ENCODE peak calls at places on chromosome 14, in four cellular contexts. S is IMR-90, I is neural progenitor cell, D is neuronal stem cell. J is an unnamed sample.

GRCh38 chr14:20751963-20752562 is 6.4 kb downstream of the EDDM3A start:
- DNase-seq in S (no peak), I (no peak), D (no peak), J (no peak)

GRCh38 chr14:39492267-39492666 is 60.0 kb upstream of the FBXO33 start:
- DNase-seq in S (peak; percentile 91), I (no peak), D (no peak), J (peak; percentile 74)

GRCh38 chr14:51283402-51283825 is 43.4 kb downstream of the TMX1 start:
- DNase-seq in S (peak; percentile 93), I (peak; percentile 88), D (peak; percentile 60), J (peak; percentile 91)

GRCh38 chr14:22598896-22599244 is 770 bp downstream of the ABHD4 start:
- DNase-seq in S (peak; percentile 71), I (peak; percentile 22), D (no peak), J (peak; percentile 78)

GRCh38 chr14:104190396-104191000 is 52.1 kb downstream of the KIF26A start:
- DNase-seq in S (no peak), I (no peak), D (no peak), J (no peak)

GRCh38 chr14:64786296-64787149 is 82.3 kb downstream of the PLEKHG3 start:
- DNase-seq in S (peak; percentile 56), I (no peak), D (no peak), J (no peak)

GRCh38 chr14:54104746-54105145 is 148.1 kb upstream of the BMP4 start:
- DNase-seq in S (no peak), I (no peak), D (no peak), J (peak; percentile 47)

GRCh38 chr14:103646189-103646588 is 17.2 kb downstream of the KLC1 start:
- DNase-seq in S (no peak), I (no peak), D (no peak), J (no peak)

GRCh38 chr14:50739186-50739585 is 71.1 kb upstream of the SAV1 start:
- DNase-seq in S (no peak), I (no peak), D (no peak), J (no peak)

GRCh38 chr14:36981832-36982528 is 190.4 kb downstream of the SLC25A21 start:
- DNase-seq in S (peak; percentile 79), I (no peak), D (no peak), J (no peak)

GRCh38 chr14:85574849-85575616 is 45.1 kb downstream of the FLRT2 start:
- DNase-seq in S (no peak), I (no peak), D (no peak), J (no peak)

GRCh38 chr14:93148979-93149378 is 33.3 kb upstream of the ITPK1 start:
- DNase-seq in S (no peak), I (no peak), D (no peak), J (no peak)

GRCh38 chr14:73732006-73732405 is 17.8 kb upstream of the PNMA1 start:
- DNase-seq in S (no peak), I (no peak), D (no peak), J (no peak)

GRCh38 chr14:68952544-68953535 is 26.3 kb downstream of the ACTN1 start:
- DNase-seq in S (peak; percentile 94), I (no peak), D (no peak), J (peak; percentile 90)

GRCh38 chr14:21988413-21988812 is 314.8 kb upstream of the OR4E1 start:
- DNase-seq in S (no peak), I (no peak), D (no peak), J (no peak)

GRCh38 chr14:51828017-51828797 is 32.2 kb upstream of the GNG2 start:
- DNase-seq in S (peak; percentile 62), I (peak; percentile 25), D (no peak), J (peak; percentile 79)

GRCh38 chr14:51082394-51082793 is 12.5 kb downstream of the TRIM9 start:
- DNase-seq in S (no peak), I (no peak), D (no peak), J (no peak)

GRCh38 chr14:71250791-71251190 is 343.5 kb downstream of the PCNX1 start:
- DNase-seq in S (no peak), I (no peak), D (no peak), J (no peak)

GRCh38 chr14:93033983-93034670 is 81.6 kb downstream of the ITPK1 start:
- DNase-seq in S (no peak), I (peak; percentile 54), D (no peak), J (no peak)

GRCh38 chr14:34699873-34700621 is 14.3 kb downstream of the CFL2 start:
- DNase-seq in S (peak; percentile 93), I (no peak), D (no peak), J (peak; percentile 93)

GRCh38 chr14:92037989-92038388 is 1.9 kb downstream of the TRIP11 start:
- DNase-seq in S (peak; percentile 1), I (no peak), D (no peak), J (no peak)

GRCh38 chr14:105473033-105473676 is 1.5 kb upstream of the CRIP2 start:
- DNase-seq in S (no peak), I (no peak), D (no peak), J (no peak)

GRCh38 chr14:104827173-104828055 is 26.5 kb downstream of the ZBTB42 start:
- DNase-seq in S (peak; percentile 32), I (peak; percentile 90), D (peak; percentile 66), J (peak; percentile 77)

GRCh38 chr14:65156568-65157366 is 54.5 kb upstream of the MAX start:
- DNase-seq in S (peak; percentile 78), I (no peak), D (no peak), J (peak; percentile 46)

GRCh38 chr14:77098470-77099353 is 654 bp downstream of the CIPC start:
- DNase-seq in S (no peak), I (peak; percentile 50), D (no peak), J (no peak)

GRCh38 chr14:23483216-23483854 is 13.8 kb downstream of the NGDN start:
- DNase-seq in S (peak; percentile 13), I (peak; percentile 87), D (peak; percentile 38), J (peak; percentile 22)

GRCh38 chr14:23566782-23567185 is 807 bp downstream of the AP1G2 start:
- DNase-seq in S (no peak), I (peak; percentile 39), D (no peak), J (peak; percentile 22)

GRCh38 chr14:57078054-57078453 is 190.7 kb downstream of the EXOC5 start:
- DNase-seq in S (no peak), I (no peak), D (no peak), J (no peak)

GRCh38 chr14:93007225-93007997 is 84.5 kb downstream of the CHGA start:
- DNase-seq in S (peak; percentile 76), I (no peak), D (no peak), J (peak; percentile 6)

GRCh38 chr14:99508896-99509629 is 27.9 kb downstream of the CCNK start:
- DNase-seq in S (no peak), I (peak; percentile 21), D (no peak), J (no peak)

GRCh38 chr14:96215845-96216244 is 11.2 kb downstream of the BDKRB2 start:
- DNase-seq in S (no peak), I (no peak), D (no peak), J (no peak)

GRCh38 chr14:94598816-94599655 is 13.2 kb upstream of the SERPINA3 start:
- DNase-seq in S (peak; percentile 97), I (peak; percentile 21), D (no peak), J (peak; percentile 69)

GRCh38 chr14:76067536-76067935 is 82.0 kb downstream of the IFT43 start:
- DNase-seq in S (no peak), I (no peak), D (no peak), J (no peak)

GRCh38 chr14:52272375-52272774 is 4.9 kb downstream of the PTGDR start:
- DNase-seq in S (peak; percentile 40), I (peak; percentile 64), D (peak; percentile 6), J (peak; percentile 42)

GRCh38 chr14:93375673-93376156 is 28.7 kb downstream of the COX8C start:
- DNase-seq in S (no peak), I (no peak), D (no peak), J (no peak)

DNA sequence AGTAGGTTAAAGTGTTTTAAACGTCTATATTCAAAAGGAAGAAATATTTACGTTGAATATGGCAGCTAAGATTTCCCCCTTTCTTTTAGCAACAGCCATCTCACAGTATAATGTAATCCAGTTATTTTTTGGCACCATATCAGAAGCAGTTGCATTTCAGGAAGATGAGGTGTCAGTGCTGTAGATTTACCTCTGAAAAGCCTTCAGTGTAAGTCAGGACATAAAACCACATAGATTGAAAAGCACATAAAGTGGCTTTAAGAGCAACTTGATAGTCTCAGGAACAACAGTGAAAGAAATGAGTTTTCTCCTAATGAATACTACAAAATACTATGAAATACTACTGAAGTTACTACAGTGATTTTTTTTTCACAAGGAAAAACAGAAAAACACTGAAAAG is 6.9 kb downstream of the MLH3 start:
- DNase-seq in S (peak; percentile 86), I (no peak), D (no peak), J (no peak)
- H3K4me2 ChIP-seq in S (peak overlapping the region; percentile 2), I (no peak overlapping the region), D (no peak overlapping the region), J (no peak overlapping the region)

GRCh38 chr14:61754627-61755381 is 7.4 kb upstream of the SNAPC1 start:
- DNase-seq in S (peak; percentile 65), I (no peak), D (no peak), J (peak; percentile 39)
- H3K4me2 ChIP-seq in S (no peak overlapping the region), I (no peak overlapping the region), D (no peak overlapping the region), J (no peak overlapping the region)

DNA sequence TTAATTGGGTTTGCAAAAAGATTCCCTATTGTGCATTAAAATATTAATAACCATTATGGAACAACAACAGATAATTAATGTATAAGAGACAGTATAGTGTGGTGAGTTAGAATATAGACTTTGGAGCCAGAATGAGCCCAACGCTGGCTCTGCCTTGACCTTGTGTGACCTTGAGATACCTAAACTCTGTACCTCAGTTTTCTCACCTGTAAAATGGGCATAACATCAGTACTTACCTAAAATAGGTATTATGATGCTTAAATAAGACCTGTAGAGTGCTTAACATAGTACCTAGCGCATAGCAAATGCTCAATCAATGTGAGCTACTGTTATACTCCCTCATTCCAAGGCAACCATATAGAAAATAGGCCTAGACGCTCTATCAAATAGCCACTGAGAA is 90.9 kb upstream of the TTC7B start:
- DNase-seq in S (no peak), I (no peak), D (no peak), J (no peak)
- H3K4me2 ChIP-seq in S (no peak overlapping the region), I (no peak overlapping the region), D (no peak overlapping the region), J (no peak overlapping the region)

GRCh38 chr14:58796201-58796600 is 158.4 kb downstream of the DACT1 start:
- DNase-seq in S (no peak), I (no peak), D (no peak), J (no peak)
- H3K4me2 ChIP-seq in S (no peak overlapping the region), I (no peak overlapping the region), D (no peak overlapping the region), J (no peak overlapping the region)

DNA sequence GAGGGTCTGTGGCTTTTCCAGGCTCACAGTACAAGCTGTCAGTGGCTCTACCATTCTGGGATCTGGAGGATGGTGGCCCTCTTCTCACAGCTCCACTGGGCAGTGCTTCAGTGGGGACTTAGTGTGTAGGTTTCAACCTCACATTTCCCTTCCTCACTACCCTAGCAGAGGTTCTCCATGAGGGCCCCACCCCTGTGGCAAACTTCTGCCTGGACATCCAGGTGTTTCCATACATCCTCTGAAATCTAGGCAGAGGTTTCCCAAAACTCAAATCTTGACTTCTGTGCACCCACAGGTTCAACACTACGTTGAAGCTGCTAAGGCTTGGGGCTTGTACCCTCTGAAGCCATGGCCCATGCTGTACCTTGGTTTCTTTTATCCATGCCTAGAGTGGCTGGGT is 40.3 kb downstream of the KTN1 start:
- DNase-seq in S (no peak), I (no peak), D (no peak), J (no peak)
- H3K4me2 ChIP-seq in S (no peak overlapping the region), I (no peak overlapping the region), D (no peak overlapping the region), J (no peak overlapping the region)

J was measured in mesenchymal stem cell.